ENCODE peak calls at places on chromosome 9, in five cellular contexts. One of them, this sample, is unnamed.

GRCh38 chr9:36386396-36386795 is 13.7 kb downstream of the RNF38 start:
- DNase-seq in HFF-Myc: no peak
- DNase-seq in IMR-90: no peak
- DNase-seq in vagina: no peak
- DNase-seq in heart right ventricle: no peak
- DNase-seq in this sample: no peak

GRCh38 chr9:122179690-122180074 is 20.0 kb downstream of the MORN5 start:
- DNase-seq in heart right ventricle: no peak
- DNase-seq in vagina: no peak
- DNase-seq in HFF-Myc: no peak
- DNase-seq in IMR-90: peak; percentile 29
- DNase-seq in this sample: no peak

GRCh38 chr9:87707805-87708500 is 18.0 kb upstream of the CTSL start:
- DNase-seq in IMR-90: peak; percentile 28
- DNase-seq in vagina: no peak
- DNase-seq in heart right ventricle: no peak
- DNase-seq in HFF-Myc: no peak
- DNase-seq in this sample: no peak

GRCh38 chr9:88342246-88342645 is 46.0 kb upstream of the SPIN1 start:
- DNase-seq in heart right ventricle: no peak
- DNase-seq in IMR-90: peak; percentile 12
- DNase-seq in HFF-Myc: no peak
- DNase-seq in vagina: no peak
- DNase-seq in this sample: no peak

GRCh38 chr9:82805027-82805426 is 257.9 kb downstream of the RASEF start:
- DNase-seq in IMR-90: no peak
- DNase-seq in vagina: no peak
- DNase-seq in heart right ventricle: no peak
- DNase-seq in HFF-Myc: no peak
- DNase-seq in this sample: no peak

GRCh38 chr9:38018964-38019602 is 49.9 kb downstream of the SHB start:
- DNase-seq in heart right ventricle: no peak
- DNase-seq in HFF-Myc: no peak
- DNase-seq in IMR-90: peak; percentile 89
- DNase-seq in vagina: no peak
- DNase-seq in this sample: no peak

GRCh38 chr9:123656565-123656964 is 273.4 kb downstream of the DENND1A start:
- DNase-seq in HFF-Myc: no peak
- DNase-seq in IMR-90: peak; percentile 53
- DNase-seq in vagina: no peak
- DNase-seq in heart right ventricle: no peak
- DNase-seq in this sample: no peak

GRCh38 chr9:100884518-100884917 is 144.0 kb upstream of the PLPPR1 start:
- DNase-seq in vagina: no peak
- DNase-seq in heart right ventricle: no peak
- DNase-seq in HFF-Myc: no peak
- DNase-seq in IMR-90: no peak
- DNase-seq in this sample: no peak

GRCh38 chr9:89786650-89787049 is 181.8 kb downstream of the GADD45G start:
- DNase-seq in vagina: no peak
- DNase-seq in HFF-Myc: no peak
- DNase-seq in IMR-90: no peak
- DNase-seq in heart right ventricle: peak; percentile 46
- DNase-seq in this sample: no peak

GRCh38 chr9:121499427-121500164 is at the start of gene GGTA1:
- DNase-seq in IMR-90: peak; percentile 50
- DNase-seq in vagina: no peak
- DNase-seq in heart right ventricle: peak; percentile 73
- DNase-seq in HFF-Myc: no peak
- DNase-seq in this sample: no peak

GRCh38 chr9:75889977-75890540 is 414 bp upstream of the PCSK5 start:
- DNase-seq in HFF-Myc: no peak
- DNase-seq in vagina: no peak
- DNase-seq in heart right ventricle: peak; percentile 20
- DNase-seq in IMR-90: peak; percentile 63
- DNase-seq in this sample: no peak

GRCh38 chr9:88749420-88749819 is 214.4 kb downstream of the NXNL2 start:
- DNase-seq in IMR-90: peak; percentile 92
- DNase-seq in heart right ventricle: no peak
- DNase-seq in vagina: no peak
- DNase-seq in HFF-Myc: no peak
- DNase-seq in this sample: no peak

GRCh38 chr9:7892975-7893374 is 93.4 kb upstream of the DMAC1 start:
- DNase-seq in heart right ventricle: no peak
- DNase-seq in IMR-90: no peak
- DNase-seq in vagina: no peak
- DNase-seq in HFF-Myc: no peak
- DNase-seq in this sample: no peak

GRCh38 chr9:14031761-14032279 is 282.1 kb downstream of the NFIB start:
- DNase-seq in IMR-90: no peak
- DNase-seq in vagina: no peak
- DNase-seq in heart right ventricle: no peak
- DNase-seq in HFF-Myc: no peak
- DNase-seq in this sample: no peak

GRCh38 chr9:72271617-72272478 is 93.2 kb downstream of the ZFAND5 start:
- DNase-seq in IMR-90: peak; percentile 55
- DNase-seq in vagina: no peak
- DNase-seq in HFF-Myc: peak; percentile 45
- DNase-seq in heart right ventricle: peak; percentile 55
- DNase-seq in this sample: no peak

GRCh38 chr9:128706671-128707381 is 4.5 kb downstream of the PKN3 start:
- DNase-seq in IMR-90: no peak
- DNase-seq in vagina: peak; percentile 82
- DNase-seq in heart right ventricle: no peak
- DNase-seq in HFF-Myc: no peak
- DNase-seq in this sample: no peak

GRCh38 chr9:21549251-21549765 is 67.2 kb upstream of the IFNE start:
- DNase-seq in heart right ventricle: no peak
- DNase-seq in IMR-90: peak; percentile 97
- DNase-seq in vagina: no peak
- DNase-seq in HFF-Myc: peak; percentile 37
- DNase-seq in this sample: peak; percentile 81

GRCh38 chr9:5438301-5439162 is 807 bp upstream of the PLGRKT start:
- DNase-seq in vagina: no peak
- DNase-seq in HFF-Myc: no peak
- DNase-seq in IMR-90: peak; percentile 56
- DNase-seq in heart right ventricle: no peak
- DNase-seq in this sample: no peak

GRCh38 chr9:5441043-5441442 is 3.3 kb upstream of the PLGRKT start:
- DNase-seq in HFF-Myc: peak; percentile 27
- DNase-seq in IMR-90: peak; percentile 79
- DNase-seq in vagina: no peak
- DNase-seq in heart right ventricle: no peak
- DNase-seq in this sample: no peak

GRCh38 chr9:5443845-5444244 is 6.1 kb upstream of the PLGRKT start:
- DNase-seq in HFF-Myc: no peak
- DNase-seq in heart right ventricle: no peak
- DNase-seq in vagina: no peak
- DNase-seq in IMR-90: no peak
- DNase-seq in this sample: no peak

GRCh38 chr9:5440426-5440825 is 2.7 kb upstream of the PLGRKT start:
- DNase-seq in IMR-90: no peak
- DNase-seq in HFF-Myc: no peak
- DNase-seq in heart right ventricle: no peak
- DNase-seq in vagina: no peak
- DNase-seq in this sample: no peak

DNA sequence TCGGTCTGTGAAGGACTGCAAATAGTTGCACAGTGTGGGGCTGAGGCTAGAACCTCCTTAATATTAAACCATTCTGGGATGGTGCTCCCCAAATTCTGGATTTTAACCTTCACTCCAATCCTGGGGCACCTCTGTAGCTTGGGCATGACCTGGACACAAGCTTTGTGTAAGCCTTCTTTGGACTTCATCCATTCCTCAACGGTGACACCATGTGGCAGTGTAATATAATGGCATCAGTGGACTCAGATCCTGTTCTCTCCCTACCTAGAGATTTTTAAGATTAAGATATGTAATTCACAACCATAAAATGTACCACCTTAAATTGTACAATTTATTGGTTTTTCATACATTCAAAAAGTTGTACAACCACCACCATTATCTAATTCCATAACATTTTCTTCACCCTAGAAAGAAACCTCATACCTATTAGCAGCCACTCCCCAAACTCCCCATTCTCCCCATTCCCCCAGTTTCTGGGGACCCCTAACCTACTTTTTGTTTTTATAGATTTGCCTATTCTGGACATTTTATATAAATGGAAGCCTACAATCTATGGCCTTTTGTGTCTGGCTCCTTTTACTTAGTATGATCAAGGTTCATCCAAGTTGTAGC is 4.8 kb upstream of the PLGRKT start:
- DNase-seq in IMR-90: peak; percentile 66
- DNase-seq in HFF-Myc: peak; percentile 32
- DNase-seq in vagina: no peak
- DNase-seq in heart right ventricle: peak; percentile 41
- DNase-seq in this sample: peak; percentile 19
- TF ChIP-seq CTCF in IMR-90: peak; percentile 60
- TF ChIP-seq CTCF in HFF-Myc: peak; percentile 43
- TF ChIP-seq CTCF in vagina: peak; percentile 18
- TF ChIP-seq CTCF in heart right ventricle: peak; percentile 49
- TF ChIP-seq CTCF in this sample: peak; percentile 43

GRCh38 chr9:132878695-132879064 is at the start of gene SPACA9:
- DNase-seq in vagina: no peak
- DNase-seq in IMR-90: peak; percentile 11
- DNase-seq in heart right ventricle: peak; percentile 70
- DNase-seq in HFF-Myc: no peak
- DNase-seq in this sample: no peak
- TF ChIP-seq CTCF in vagina: no peak
- TF ChIP-seq CTCF in IMR-90: no peak
- TF ChIP-seq CTCF in heart right ventricle: no peak
- TF ChIP-seq CTCF in HFF-Myc: no peak
- TF ChIP-seq CTCF in this sample: no peak

DNA sequence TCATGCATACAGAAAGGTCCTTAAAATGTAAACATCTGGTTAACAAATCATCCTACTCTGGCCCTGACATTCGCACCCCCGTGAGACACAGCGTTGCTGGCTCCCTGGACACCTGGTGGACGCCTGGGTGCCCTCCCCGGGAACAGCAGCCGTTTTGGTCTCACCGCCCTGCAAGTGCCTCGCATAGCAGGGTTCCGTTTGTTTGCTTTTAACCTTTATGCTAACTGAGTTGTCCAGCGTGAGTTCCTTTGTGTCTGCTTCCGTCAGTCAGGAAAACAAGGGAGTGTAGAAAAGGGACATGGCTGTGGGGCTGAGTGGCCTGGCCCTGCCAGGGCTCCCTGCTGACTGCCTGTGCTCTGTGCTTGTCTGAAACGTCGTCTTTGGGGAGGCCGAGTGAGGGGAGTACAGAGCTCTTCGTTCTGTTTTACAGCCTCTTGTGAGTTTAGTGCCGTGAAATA is 91.8 kb upstream of the CACNA1B start:
- DNase-seq in heart right ventricle: no peak
- DNase-seq in vagina: no peak
- DNase-seq in IMR-90: peak; percentile 6
- DNase-seq in HFF-Myc: no peak
- DNase-seq in this sample: no peak
- TF ChIP-seq CTCF in heart right ventricle: no peak
- TF ChIP-seq CTCF in vagina: no peak
- TF ChIP-seq CTCF in IMR-90: no peak
- TF ChIP-seq CTCF in HFF-Myc: no peak
- TF ChIP-seq CTCF in this sample: no peak

GRCh38 chr9:108854094-108854493 is 1.7 kb downstream of the ACTL7B start:
- DNase-seq in vagina: no peak
- DNase-seq in IMR-90: no peak
- DNase-seq in heart right ventricle: no peak
- DNase-seq in HFF-Myc: no peak
- DNase-seq in this sample: no peak
- TF ChIP-seq CTCF in vagina: no peak
- TF ChIP-seq CTCF in IMR-90: no peak
- TF ChIP-seq CTCF in heart right ventricle: no peak
- TF ChIP-seq CTCF in HFF-Myc: no peak
- TF ChIP-seq CTCF in this sample: no peak

DNA sequence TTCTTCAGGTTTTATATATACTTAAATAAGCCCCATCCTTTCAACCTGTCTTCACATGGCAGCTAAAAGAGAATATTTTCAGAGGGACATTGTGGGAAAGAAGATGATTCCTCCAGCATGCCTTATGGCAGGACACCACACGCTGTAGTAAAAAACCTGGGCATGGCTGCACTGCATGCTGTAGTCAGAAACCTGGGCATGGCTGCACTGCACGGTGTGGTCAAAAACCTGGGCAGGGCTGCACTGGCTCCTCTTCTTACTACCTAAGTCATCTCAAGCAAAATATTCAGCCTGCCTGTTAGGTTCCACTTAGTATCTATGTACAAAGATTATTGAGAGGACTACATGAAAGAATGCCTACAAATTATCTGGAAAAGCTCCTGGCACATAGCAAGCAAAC is 153.6 kb downstream of the BRINP1 start:
- DNase-seq in HFF-Myc: no peak
- DNase-seq in IMR-90: no peak
- DNase-seq in heart right ventricle: no peak
- DNase-seq in vagina: no peak
- DNase-seq in this sample: no peak
- TF ChIP-seq CTCF in HFF-Myc: no peak
- TF ChIP-seq CTCF in IMR-90: no peak
- TF ChIP-seq CTCF in heart right ventricle: no peak
- TF ChIP-seq CTCF in vagina: no peak
- TF ChIP-seq CTCF in this sample: no peak

DNA sequence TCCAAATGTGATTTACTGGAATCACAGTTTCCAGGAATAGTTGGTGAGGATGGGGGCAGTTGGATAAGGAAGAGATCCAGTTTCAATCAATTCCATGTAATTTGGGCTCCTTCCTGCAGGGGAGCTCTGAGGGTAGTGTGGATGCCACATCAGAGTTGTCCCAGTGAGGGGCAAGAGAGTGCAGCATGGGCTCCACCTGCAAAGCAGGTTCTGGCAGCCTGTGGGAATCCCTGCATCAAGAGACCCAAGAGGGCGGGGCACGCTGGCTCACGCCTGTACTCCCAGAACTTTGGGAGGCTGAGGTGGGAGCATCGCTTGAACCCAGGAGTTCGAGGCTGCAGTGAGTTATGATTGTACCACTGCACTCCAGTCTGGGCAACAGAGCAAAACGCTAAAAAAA is 188.5 kb downstream of the CACNA1B start:
- DNase-seq in vagina: peak; percentile 81
- DNase-seq in IMR-90: no peak
- DNase-seq in heart right ventricle: no peak
- DNase-seq in HFF-Myc: no peak
- DNase-seq in this sample: no peak
- TF ChIP-seq CTCF in vagina: no peak
- TF ChIP-seq CTCF in IMR-90: no peak
- TF ChIP-seq CTCF in heart right ventricle: no peak
- TF ChIP-seq CTCF in HFF-Myc: no peak
- TF ChIP-seq CTCF in this sample: no peak

GRCh38 chr9:70073756-70074155 is 30.1 kb downstream of the MAMDC2 start:
- DNase-seq in HFF-Myc: no peak
- DNase-seq in IMR-90: no peak
- DNase-seq in heart right ventricle: no peak
- DNase-seq in vagina: no peak
- DNase-seq in this sample: no peak
- TF ChIP-seq CTCF in HFF-Myc: no peak
- TF ChIP-seq CTCF in IMR-90: no peak
- TF ChIP-seq CTCF in heart right ventricle: no peak
- TF ChIP-seq CTCF in vagina: no peak
- TF ChIP-seq CTCF in this sample: no peak

DNA sequence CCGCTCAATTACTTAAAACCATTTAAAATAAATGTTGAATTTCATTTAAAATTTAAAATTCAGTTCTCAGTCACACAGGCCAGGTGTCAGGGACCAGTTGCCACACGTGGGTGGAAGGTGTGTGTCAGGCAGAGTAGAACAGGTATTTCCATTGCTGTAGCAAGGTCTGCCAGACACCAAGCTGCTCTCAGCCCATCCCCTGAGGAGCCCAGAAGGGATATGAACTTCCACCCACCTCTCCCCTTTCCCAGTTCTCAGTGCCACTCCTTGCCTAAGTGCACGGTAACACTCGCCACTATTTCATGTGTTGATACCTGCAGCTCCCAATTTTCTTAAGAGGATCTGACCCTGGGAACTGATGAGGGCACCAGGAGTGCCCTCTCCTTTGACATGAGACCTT is 12.7 kb downstream of the SYK start:
- DNase-seq in IMR-90: no peak
- DNase-seq in vagina: no peak
- DNase-seq in HFF-Myc: no peak
- DNase-seq in heart right ventricle: no peak
- DNase-seq in this sample: no peak
- TF ChIP-seq CTCF in IMR-90: no peak
- TF ChIP-seq CTCF in vagina: no peak
- TF ChIP-seq CTCF in HFF-Myc: no peak
- TF ChIP-seq CTCF in heart right ventricle: no peak
- TF ChIP-seq CTCF in this sample: no peak

This sample was measured in AG09319.